ENCODE peak calls at places on chromosomes 16 and 17, in four cellular contexts. M, Z, N and R are unnamed samples.

GRCh38 chr17:70521821-70522256 is 352.5 kb downstream of the KCNJ2 start:
- DNase-seq in M (no peak), N (no peak), Z (no peak), R (no peak)

GRCh38 chr17:40450175-40450574 is 6.9 kb downstream of the IGFBP4 start:
- DNase-seq in M (peak), N (peak), Z (no peak), R (peak)

GRCh38 chr17:17877548-17878358 is 41.0 kb upstream of the SREBF1 start:
- DNase-seq in Z (no peak), N (no peak), M (no peak), R (peak)

GRCh38 chr17:226773-227580 is 45.5 kb upstream of the DOC2B start:
- DNase-seq in Z (no peak), N (no peak), M (no peak), R (no peak)

GRCh38 chr17:4508207-4508606 is 9.5 kb downstream of the SPNS2 start:
- DNase-seq in N (no peak), Z (no peak), M (no peak), R (no peak)

GRCh38 chr16:8751481-8752311 is 45.7 kb downstream of the TMEM186 start:
- DNase-seq in Z (no peak), M (peak), N (no peak), R (no peak)

GRCh38 chr16:83733301-83733700 is 74.5 kb upstream of the HSBP1 start:
- DNase-seq in N (no peak), M (no peak), Z (no peak), R (no peak)

GRCh38 chr16:3195975-3196374 is 8.0 kb downstream of the OR1F1 start:
- DNase-seq in N (no peak), Z (no peak), M (peak), R (no peak)

GRCh38 chr16:77841275-77841640 is 52.9 kb downstream of the VAT1L start:
- DNase-seq in M (no peak), N (no peak), Z (no peak), R (no peak)

GRCh38 chr16:67055712-67056487 is 27.0 kb downstream of the CBFB start:
- DNase-seq in N (peak), M (peak), Z (no peak), R (no peak)

GRCh38 chr16:67547423-67548264 is 14.7 kb upstream of the CTCF start:
- DNase-seq in Z (no peak), M (no peak), N (no peak), R (no peak)

GRCh38 chr17:67400193-67400592 is 23.1 kb downstream of the PITPNC1 start:
- DNase-seq in M (no peak), N (no peak), Z (no peak), R (no peak)

GRCh38 chr17:15436399-15437369 is 30.7 kb downstream of the CDRT4 start:
- DNase-seq in M (peak), N (peak), Z (no peak), R (peak)

GRCh38 chr17:43327421-43327820 is 71.4 kb upstream of the ARL4D start:
- DNase-seq in Z (no peak), N (no peak), M (no peak), R (no peak)

GRCh38 chr16:57092786-57093301 is 461 bp downstream of the CPNE2 start:
- DNase-seq in M (no peak), N (peak), Z (no peak), R (peak)

GRCh38 chr17:70332811-70333210 is 163.5 kb downstream of the KCNJ2 start:
- DNase-seq in N (no peak), M (no peak), Z (no peak), R (no peak)

GRCh38 chr17:49407981-49408501 is 6.6 kb downstream of the PHB1 start:
- DNase-seq in Z (no peak), N (peak), M (peak), R (peak)

GRCh38 chr16:78866556-78866955 is 734.0 kb downstream of the MAF start:
- DNase-seq in N (no peak), Z (no peak), M (no peak), R (no peak)

GRCh38 chr16:54178491-54178976 is 108.1 kb downstream of the IRX3 start:
- DNase-seq in Z (no peak), N (no peak), M (no peak), R (no peak)

GRCh38 chr16:62363451-62363850 is 327.2 kb upstream of the CDH8 start:
- DNase-seq in M (no peak), Z (no peak), N (no peak), R (peak)

GRCh38 chr17:2094891-2095535 is 40.1 kb downstream of the HIC1 start:
- DNase-seq in Z (no peak), N (peak), M (peak), R (no peak)

GRCh38 chr16:17083628-17084027 is 387.1 kb downstream of the XYLT1 start:
- DNase-seq in Z (no peak), M (no peak), N (no peak), R (no peak)

GRCh38 chr17:45376171-45376564 is 56.5 kb downstream of the ARHGAP27 start:
- DNase-seq in N (no peak), M (no peak), Z (no peak), R (no peak)

GRCh38 chr17:82808921-82809905 is 30.6 kb downstream of the ZNF750 start:
- DNase-seq in Z (no peak), M (no peak), N (no peak), R (no peak)

GRCh38 chr16:88772871-88773811 is 11.9 kb downstream of the PIEZO1 start:
- DNase-seq in Z (no peak), N (peak), M (no peak), R (no peak)

GRCh38 chr17:22507823-22508222 is 815.5 kb downstream of the KCNJ18 start:
- DNase-seq in M (peak), N (peak), Z (no peak), R (no peak)

GRCh38 chr17:49730787-49731441 is 23.1 kb upstream of the SLC35B1 start:
- DNase-seq in N (no peak), M (no peak), Z (no peak), R (no peak)

GRCh38 chr17:38338535-38338934 is 5.2 kb downstream of the GPR179 start:
- DNase-seq in N (no peak), Z (no peak), M (no peak), R (no peak)

GRCh38 chr16:1993731-1994131 is 4.0 kb downstream of the SYNGR3 start:
- DNase-seq in N (no peak), Z (no peak), M (peak), R (no peak)

GRCh38 chr16:57791903-57792461 is 10.3 kb downstream of the KIFC3 start:
- DNase-seq in N (no peak), Z (no peak), M (no peak), R (no peak)

GRCh38 chr16:4677994-4678393 is 15.4 kb upstream of the NUDT16L1 start:
- DNase-seq in Z (no peak), M (no peak), N (no peak), R (no peak)

GRCh38 chr16:4680673-4681470 is 12.5 kb upstream of the NUDT16L1 start:
- DNase-seq in N (no peak), Z (no peak), M (no peak), R (no peak)

GRCh38 chr16:4678596-4678995 is 14.8 kb upstream of the NUDT16L1 start:
- DNase-seq in Z (no peak), N (no peak), M (no peak), R (no peak)

GRCh38 chr16:4679854-4680636 is 13.3 kb upstream of the NUDT16L1 start:
- DNase-seq in Z (no peak), N (no peak), M (no peak), R (no peak)

GRCh38 chr16:4679156-4679853 is 14.1 kb upstream of the NUDT16L1 start:
- DNase-seq in Z (no peak), N (no peak), M (peak), R (no peak)
- TF ChIP-seq TARDBP in Z (no peak), N (no peak), M (no peak), R (no peak)

GRCh38 chr16:11852092-11852809 is 909 bp upstream of the RSL1D1 start:
- DNase-seq in M (peak), N (peak), Z (no peak), R (no peak)
- TF ChIP-seq BHLHE40 in M (no peak), N (no peak), Z (no peak), R (no peak)

GRCh38 chr16:71421911-71422310 is 19.9 kb downstream of the TLE7 start:
- DNase-seq in M (peak), N (peak), Z (no peak), R (peak)
- TF ChIP-seq TARDBP in M (no peak), N (no peak), Z (no peak), R (no peak)

GRCh38 chr16:87384162-87384999 is 805 bp upstream of the FBXO31 start:
- DNase-seq in N (peak), M (peak), Z (no peak), R (no peak)
- TF ChIP-seq BHLHE40 in N (no peak), M (peak), Z (no peak), R (no peak)

GRCh38 chr17:55814377-55814776 is 63.5 kb downstream of the PCTP start:
- DNase-seq in M (no peak), N (no peak), Z (no peak), R (no peak)
- TF ChIP-seq TARDBP in M (no peak), N (no peak), Z (no peak), R (no peak)

GRCh38 chr17:80118601-80119270 is 17.4 kb downstream of the GAA start:
- DNase-seq in M (no peak), N (no peak), Z (no peak), R (no peak)
- TF ChIP-seq BHLHE40 in M (no peak), N (no peak), Z (no peak), R (no peak)

DNA sequence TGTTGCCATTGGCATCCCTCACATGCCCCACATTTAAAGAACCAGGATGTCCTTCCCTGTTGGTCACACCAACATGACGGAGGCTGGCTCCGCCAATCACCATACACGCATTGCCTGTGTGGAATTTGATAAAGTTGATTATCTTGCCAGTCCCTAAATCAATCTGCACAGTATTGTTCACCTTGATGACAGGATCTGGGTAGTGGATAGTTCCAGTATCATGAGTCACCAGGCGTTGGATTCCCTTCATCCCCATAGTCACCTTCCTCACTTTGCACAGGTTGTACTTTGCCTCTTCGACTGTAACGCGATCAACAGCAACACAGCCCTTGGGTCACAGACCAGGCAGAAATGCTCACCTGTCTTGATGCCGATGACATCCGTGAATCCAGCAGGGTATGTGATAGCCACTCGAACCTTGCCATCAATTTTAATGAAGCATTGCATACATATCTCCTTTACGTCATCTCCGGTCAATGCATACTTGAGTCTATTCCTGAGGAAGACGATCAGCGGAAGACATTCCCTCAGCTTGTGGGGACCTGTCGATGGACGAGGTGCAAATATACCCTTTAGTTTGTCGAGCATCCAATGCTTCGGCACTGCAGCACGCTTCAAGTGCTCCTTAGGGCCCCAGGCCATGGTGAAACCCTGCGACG is 14.2 kb downstream of the CTRB2 start:
- DNase-seq in N (no peak), M (peak), Z (no peak), R (no peak)
- TF ChIP-seq TARDBP in N (no peak), M (no peak), Z (no peak), R (no peak)

GRCh38 chr16:80319181-80319580 is 221.6 kb upstream of the DYNLRB2 start:
- DNase-seq in M (no peak), Z (no peak), N (no peak), R (peak)
- TF ChIP-seq BHLHE40 in M (no peak), Z (no peak), N (no peak), R (no peak)

GRCh38 chr17:62735027-62735651 is 73.0 kb downstream of the MARCHF10 start:
- DNase-seq in N (no peak), M (no peak), Z (no peak), R (no peak)
- TF ChIP-seq TARDBP in N (no peak), M (no peak), Z (no peak), R (no peak)